ENCODE peak calls at places on chromosome 2, in seven cellular contexts. N is thoracic aorta, Q is cardiac fibroblast, K is OCI-LY7, X is foreskin fibroblast, V is brain microvascular endothelial cell, P is epithelial cell of proximal tubule. G is an unnamed sample.

GRCh38 chr2:81260320-81260719 is 955.8 kb upstream of the LRRTM1 start:
- DNase-seq in N (no peak), Q (no peak), K (no peak), X (no peak), V (no peak), P (no peak), G (no peak)

GRCh38 chr2:204583773-204584172 is 38.5 kb downstream of the PARD3B start:
- DNase-seq in N (no peak), Q (no peak), K (no peak), X (no peak), V (no peak), P (no peak), G (no peak)

GRCh38 chr2:101777337-101777736 is 79.8 kb downstream of the MAP4K4 start:
- DNase-seq in N (no peak), Q (no peak), K (no peak), X (no peak), V (no peak), P (no peak), G (no peak)

GRCh38 chr2:98333922-98334321 is 12.3 kb upstream of the CNGA3 start:
- DNase-seq in N (no peak), Q (peak), K (no peak), X (peak), V (no peak), P (no peak), G (peak)

GRCh38 chr2:99238599-99238998 is 16.9 kb downstream of the LYG2 start:
- DNase-seq in N (no peak), Q (no peak), K (no peak), X (no peak), V (no peak), P (no peak), G (no peak)

GRCh38 chr2:33791625-33792024 is 192.5 kb upstream of the FAM98A start:
- DNase-seq in N (no peak), Q (peak), K (no peak), X (peak), V (peak), P (peak), G (peak)

GRCh38 chr2:36433311-36434217 is 78.0 kb downstream of the CRIM1 start:
- DNase-seq in N (no peak), Q (peak), K (no peak), X (peak), V (peak), P (no peak), G (peak)

GRCh38 chr2:120318626-120319025 is 27.3 kb upstream of the INHBB start:
- DNase-seq in N (no peak), Q (peak), K (no peak), X (no peak), V (no peak), P (no peak), G (no peak)

GRCh38 chr2:2887772-2888387 is 489.7 kb downstream of the EIPR1 start:
- DNase-seq in N (no peak), Q (no peak), K (no peak), X (no peak), V (no peak), P (no peak), G (no peak)

GRCh38 chr2:64404743-64405142 is 49.2 kb upstream of the LGALSL start:
- DNase-seq in N (no peak), Q (peak), K (no peak), X (peak), V (no peak), P (no peak), G (no peak)

GRCh38 chr2:88170472-88170892 is 336 bp downstream of the THNSL2 start:
- DNase-seq in N (no peak), Q (peak), K (no peak), X (peak), V (peak), P (no peak), G (no peak)
- H3K4me3 ChIP-seq in N (peak), Q (peak), K (no peak), X (no peak), V (peak), P (peak), G (peak)

GRCh38 chr2:156399224-156399949 is 36.8 kb upstream of the GPD2 start:
- DNase-seq in N (no peak), Q (peak), K (no peak), X (peak), V (no peak), P (no peak), G (peak)
- H3K4me3 ChIP-seq in N (peak), Q (peak), K (peak), X (peak), V (peak), P (peak), G (peak)

GRCh38 chr2:20050104-20050711 is 1.2 kb downstream of the LAPTM4A start:
- DNase-seq in N (no peak), Q (peak), K (peak), X (peak), V (no peak), P (no peak), G (peak)

GRCh38 chr2:20050712-20051517 is 513 bp downstream of the LAPTM4A start:
- DNase-seq in N (no peak), Q (peak), K (peak), X (peak), V (no peak), P (no peak), G (peak)

GRCh38 chr2:20052229-20052871 is 922 bp upstream of the LAPTM4A start:
- DNase-seq in N (no peak), Q (peak), K (no peak), X (peak), V (no peak), P (peak), G (no peak)

GRCh38 chr2:20051518-20052228 is at the start of gene LAPTM4A:
- DNase-seq in N (peak), Q (peak), K (peak), X (peak), V (peak), P (peak), G (peak)

GRCh38 chr2:20052872-20053281 is 1.4 kb upstream of the LAPTM4A start:
- DNase-seq in N (peak), Q (peak), K (peak), X (peak), V (peak), P (no peak), G (peak)
- H3K4me3 ChIP-seq in N (peak), Q (peak), K (peak), X (peak), V (peak), P (peak), G (peak)

GRCh38 chr2:125086313-125087184 is 1061.5 kb downstream of the CNTNAP5 start:
- DNase-seq in N (no peak), Q (no peak), K (no peak), X (no peak), V (no peak), P (no peak), G (no peak)
- H3K4me3 ChIP-seq in N (no peak), Q (no peak), K (no peak), X (no peak), V (no peak), P (no peak), G (no peak)

DNA sequence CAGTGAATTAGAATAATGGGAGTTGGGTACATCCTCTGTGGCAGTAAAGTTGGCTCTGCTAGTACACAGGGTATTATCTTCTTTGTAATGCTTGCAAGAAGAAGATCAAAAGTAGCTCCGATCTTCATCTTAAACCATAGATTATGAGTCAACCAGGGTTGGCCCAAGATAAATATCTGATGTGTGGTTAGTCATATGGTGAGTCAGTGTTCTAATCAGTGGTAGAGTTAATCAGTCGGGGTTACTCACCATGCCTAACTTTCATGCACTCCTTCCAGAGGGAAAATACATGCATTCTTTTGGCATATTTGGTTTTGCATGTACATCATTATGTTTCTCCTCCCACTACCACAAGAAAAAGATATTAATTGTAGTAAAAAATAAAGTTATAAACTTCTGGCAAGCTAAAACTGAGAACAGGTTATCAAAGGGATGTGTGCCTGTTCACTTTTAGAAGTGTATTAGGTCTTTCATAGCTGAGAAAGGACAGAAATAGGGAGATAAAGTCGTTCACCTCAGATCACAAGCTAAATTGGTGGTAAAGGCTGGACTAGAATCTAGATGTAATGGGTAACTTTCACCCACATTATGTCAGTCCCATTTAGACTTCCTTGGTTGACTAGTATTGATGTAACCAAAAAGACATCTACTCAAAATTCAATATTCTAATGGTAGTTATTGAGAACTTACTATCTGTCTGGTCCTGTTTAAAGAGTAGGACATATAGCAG is 684.4 kb downstream of the IRS1 start:
- DNase-seq in N (no peak), Q (peak), K (no peak), X (peak), V (peak), P (peak), G (peak)
- H3K4me3 ChIP-seq in N (no peak), Q (no peak), K (no peak), X (no peak), V (no peak), P (no peak), G (no peak)

GRCh38 chr2:241273552-241273988 is 41.9 kb downstream of the HDLBP start:
- DNase-seq in N (no peak), Q (no peak), K (no peak), X (no peak), V (no peak), P (no peak), G (no peak)
- H3K4me3 ChIP-seq in N (peak), Q (no peak), K (no peak), X (peak), V (peak), P (no peak), G (no peak)

DNA sequence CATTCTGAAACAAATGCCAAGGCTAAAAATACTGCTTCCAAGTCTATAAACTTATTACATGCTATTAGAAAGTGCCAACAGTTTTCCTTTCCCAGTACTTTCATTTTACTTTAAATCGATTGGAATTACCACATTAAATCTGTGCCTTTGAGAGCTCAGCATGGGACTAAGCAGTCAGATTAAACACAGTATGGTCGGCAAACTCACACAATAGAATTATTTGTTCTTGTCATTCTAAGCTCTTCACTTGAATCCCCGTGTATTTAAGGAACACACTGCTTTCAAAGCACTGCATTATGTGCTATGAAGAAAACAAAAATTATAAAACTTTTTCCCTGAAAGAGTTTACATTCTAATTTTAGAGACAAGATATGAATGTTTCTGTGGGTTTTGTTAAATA is 444.4 kb upstream of the SLC39A10 start:
- DNase-seq in N (no peak), Q (no peak), K (no peak), X (no peak), V (no peak), P (no peak), G (no peak)
- H3K4me3 ChIP-seq in N (no peak), Q (no peak), K (no peak), X (no peak), V (no peak), P (no peak), G (no peak)